ENCODE peak calls at places on chromosome 15, in eight cellular contexts. W is iris pigment epithelial cell; Z is stromal cell of bone marrow; X is amniotic stem cell; S is cardiac muscle cell; B is stimulated activated effector memory CD8-positive, alpha-beta T cell treated with anti-CD3 and anti-CD28 coated beads, Interleukin-12 subunit alpha, Interleukin-12 subunit beta, amount 100 ng/mL, for 72 hours; Y is keratinocyte; C is left cardiac atrium. K is an unnamed sample.

GRCh38 chr15:31046759-31047359 is 54.7 kb downstream of the TRPM1 start:
- DNase-seq in W (no peak), Z (no peak), X (no peak), S (no peak), B (no peak), Y (no peak), C (no peak), K (no peak)

GRCh38 chr15:26772588-26773484 is at the start of gene GABRB3:
- DNase-seq in W (no peak), Z (no peak), X (no peak), S (peak), B (no peak), Y (no peak), C (peak), K (peak)

GRCh38 chr15:57306305-57306943 is 69.9 kb upstream of the CGNL1 start:
- DNase-seq in W (peak), Z (peak), X (peak), S (peak), B (peak), Y (no peak), C (peak), K (peak)

GRCh38 chr15:41629436-41629835 is 30.8 kb upstream of the MGA start:
- DNase-seq in W (no peak), Z (no peak), X (no peak), S (no peak), B (no peak), Y (no peak), C (no peak), K (no peak)

GRCh38 chr15:48974865-48975264 is 11.1 kb upstream of the SHC4 start:
- DNase-seq in W (peak), Z (no peak), X (no peak), S (peak), B (no peak), Y (no peak), C (no peak), K (no peak)

GRCh38 chr15:77892335-77892734 is 185.2 kb downstream of the TBC1D2B start:
- DNase-seq in W (no peak), Z (no peak), X (no peak), S (no peak), B (no peak), Y (no peak), C (no peak), K (no peak)

GRCh38 chr15:78906310-78906608 is 33.6 kb downstream of the MORF4L1 start:
- DNase-seq in W (peak), Z (peak), X (peak), S (peak), B (no peak), Y (no peak), C (peak), K (no peak)

GRCh38 chr15:89381330-89381729 is 46.7 kb upstream of the POLG start:
- DNase-seq in W (no peak), Z (no peak), X (no peak), S (no peak), B (no peak), Y (no peak), C (no peak), K (no peak)

GRCh38 chr15:64686130-64686735 is 89.2 kb downstream of the RBPMS2 start:
- DNase-seq in W (peak), Z (peak), X (no peak), S (peak), B (no peak), Y (no peak), C (no peak), K (peak)

GRCh38 chr15:61639491-61639890 is 410.4 kb upstream of the RORA start:
- DNase-seq in W (no peak), Z (no peak), X (no peak), S (no peak), B (no peak), Y (no peak), C (no peak), K (no peak)

GRCh38 chr15:62745621-62746180 is 296.8 kb upstream of the TPM1 start:
- DNase-seq in W (no peak), Z (peak), X (no peak), S (no peak), B (no peak), Y (no peak), C (no peak), K (peak)

GRCh38 chr15:52331490-52332240 is 36.1 kb upstream of the MYO5C start:
- DNase-seq in W (peak), Z (peak), X (no peak), S (peak), B (peak), Y (peak), C (no peak), K (peak)

GRCh38 chr15:57320543-57321220 is 55.6 kb upstream of the CGNL1 start:
- DNase-seq in W (peak), Z (peak), X (peak), S (peak), B (no peak), Y (no peak), C (peak), K (peak)

GRCh38 chr15:38578626-38579025 is 14.0 kb upstream of the RASGRP1 start:
- DNase-seq in W (no peak), Z (no peak), X (no peak), S (no peak), B (no peak), Y (no peak), C (no peak), K (no peak)

GRCh38 chr15:71743861-71744382 is 66.4 kb upstream of the NR2E3 start:
- DNase-seq in W (peak), Z (no peak), X (peak), S (peak), B (peak), Y (no peak), C (peak), K (peak)

GRCh38 chr15:89531796-89532537 is 35.6 kb upstream of the RHCG start:
- DNase-seq in W (peak), Z (no peak), X (no peak), S (no peak), B (no peak), Y (no peak), C (no peak), K (no peak)

GRCh38 chr15:66004618-66005262 is 135.4 kb downstream of the RAB11A start:
- DNase-seq in W (peak), Z (peak), X (no peak), S (peak), B (no peak), Y (no peak), C (no peak), K (peak)

GRCh38 chr15:45573961-45574629 is 13.1 kb upstream of the BLOC1S6 start:
- DNase-seq in W (no peak), Z (no peak), X (no peak), S (peak), B (no peak), Y (no peak), C (no peak), K (peak)

GRCh38 chr15:67225336-67225735 is 29.1 kb downstream of the AAGAB start:
- DNase-seq in W (peak), Z (peak), X (no peak), S (peak), B (no peak), Y (no peak), C (no peak), K (no peak)

GRCh38 chr15:62392411-62392810 is 227.3 kb upstream of the C2CD4B start:
- DNase-seq in W (peak), Z (no peak), X (no peak), S (peak), B (no peak), Y (no peak), C (no peak), K (peak)

GRCh38 chr15:28967071-28967470 is 81.3 kb downstream of the APBA2 start:
- DNase-seq in W (peak), Z (no peak), X (no peak), S (no peak), B (no peak), Y (no peak), C (no peak), K (no peak)

GRCh38 chr15:74414603-74415338 is 19.0 kb downstream of the SEMA7A start:
- DNase-seq in W (no peak), Z (no peak), X (no peak), S (no peak), B (no peak), Y (no peak), C (no peak), K (no peak)

GRCh38 chr15:40790723-40791122 is 16.2 kb upstream of the ZFYVE19 start:
- DNase-seq in W (peak), Z (no peak), X (no peak), S (peak), B (no peak), Y (no peak), C (no peak), K (no peak)

GRCh38 chr15:51243774-51244173 is 94.6 kb downstream of the CYP19A1 start:
- DNase-seq in W (peak), Z (no peak), X (no peak), S (no peak), B (no peak), Y (no peak), C (no peak), K (peak)

GRCh38 chr15:78220713-78221112 is 13.7 kb downstream of the ACSBG1 start:
- DNase-seq in W (no peak), Z (no peak), X (no peak), S (no peak), B (no peak), Y (no peak), C (no peak), K (no peak)

GRCh38 chr15:80584561-80584964 is 110.5 kb upstream of the ABHD17C start:
- DNase-seq in W (no peak), Z (no peak), X (no peak), S (no peak), B (no peak), Y (no peak), C (no peak), K (no peak)

GRCh38 chr15:72486144-72486543 is 12.0 kb downstream of the ARIH1 start:
- DNase-seq in W (peak), Z (no peak), X (no peak), S (no peak), B (no peak), Y (no peak), C (no peak), K (no peak)

GRCh38 chr15:25062551-25063430 is 108.0 kb downstream of the SNRPN start:
- DNase-seq in W (no peak), Z (no peak), X (no peak), S (no peak), B (no peak), Y (no peak), C (no peak), K (no peak)

GRCh38 chr15:89370120-89371077 is 35.8 kb upstream of the POLG start:
- DNase-seq in W (no peak), Z (no peak), X (no peak), S (no peak), B (no peak), Y (no peak), C (no peak), K (no peak)

GRCh38 chr15:25693321-25694237 is 169.5 kb downstream of the ATP10A start:
- DNase-seq in W (no peak), Z (no peak), X (no peak), S (peak), B (no peak), Y (no peak), C (no peak), K (peak)

GRCh38 chr15:86445750-86446149 is 366.1 kb downstream of the AGBL1 start:
- DNase-seq in W (no peak), Z (no peak), X (no peak), S (no peak), B (no peak), Y (no peak), C (no peak), K (no peak)

GRCh38 chr15:79967331-79968182 is 3.4 kb downstream of the BCL2A1 start:
- DNase-seq in W (peak), Z (no peak), X (no peak), S (no peak), B (peak), Y (no peak), C (no peak), K (no peak)

GRCh38 chr15:37877851-37878577 is 56.4 kb upstream of the TMCO5A start:
- DNase-seq in W (peak), Z (peak), X (peak), S (peak), B (no peak), Y (no peak), C (no peak), K (peak)

K was measured in hepatocyte.